ENCODE peak calls at places on chromosomes 5 and 9, in five cellular contexts. C is AG04450, P is choroid plexus epithelial cell, G is sigmoid colon, R is HAP-1. W is an unnamed sample.

GRCh38 chr5:95172659-95173058 is 112.2 kb downstream of the MCTP1 start:
- DNase-seq in G (no peak), P (no peak), R (peak), C (no peak), W (no peak)

GRCh38 chr9:122418016-122418415 is 47.2 kb downstream of the PTGS1 start:
- DNase-seq in R (no peak), G (no peak), C (no peak), P (peak), W (peak)

GRCh38 chr9:93184439-93185221 is 691 bp downstream of the WNK2 start:
- DNase-seq in C (no peak), R (peak), P (no peak), G (no peak), W (no peak)

GRCh38 chr9:109046346-109046745 is 33.0 kb upstream of the CTNNAL1 start:
- DNase-seq in G (no peak), P (no peak), R (no peak), C (no peak), W (no peak)

GRCh38 chr5:179801304-179802206 is 5.1 kb downstream of the MGAT4B start:
- DNase-seq in C (no peak), P (peak), G (peak), R (peak), W (peak)

GRCh38 chr9:135306699-135307098 is 172.9 kb upstream of the PPP1R26 start:
- DNase-seq in C (no peak), R (no peak), G (no peak), P (no peak), W (no peak)

GRCh38 chr5:177105546-177106476 is 19.1 kb downstream of the FGFR4 start:
- DNase-seq in G (no peak), R (no peak), P (no peak), C (no peak), W (no peak)

GRCh38 chr9:17519761-17520160 is 59.1 kb upstream of the SH3GL2 start:
- DNase-seq in C (no peak), G (no peak), P (peak), R (no peak), W (peak)

GRCh38 chr5:169197343-169197742 is 103.6 kb downstream of the SLIT3 start:
- DNase-seq in G (no peak), C (no peak), R (no peak), P (no peak), W (peak)

GRCh38 chr5:3741372-3741770 is 145.7 kb downstream of the IRX1 start:
- DNase-seq in C (no peak), R (no peak), G (no peak), P (no peak), W (no peak)
- H3K4me3 ChIP-seq in C (no peak), R (no peak), G (no peak), P (no peak), W (no peak)

DNA sequence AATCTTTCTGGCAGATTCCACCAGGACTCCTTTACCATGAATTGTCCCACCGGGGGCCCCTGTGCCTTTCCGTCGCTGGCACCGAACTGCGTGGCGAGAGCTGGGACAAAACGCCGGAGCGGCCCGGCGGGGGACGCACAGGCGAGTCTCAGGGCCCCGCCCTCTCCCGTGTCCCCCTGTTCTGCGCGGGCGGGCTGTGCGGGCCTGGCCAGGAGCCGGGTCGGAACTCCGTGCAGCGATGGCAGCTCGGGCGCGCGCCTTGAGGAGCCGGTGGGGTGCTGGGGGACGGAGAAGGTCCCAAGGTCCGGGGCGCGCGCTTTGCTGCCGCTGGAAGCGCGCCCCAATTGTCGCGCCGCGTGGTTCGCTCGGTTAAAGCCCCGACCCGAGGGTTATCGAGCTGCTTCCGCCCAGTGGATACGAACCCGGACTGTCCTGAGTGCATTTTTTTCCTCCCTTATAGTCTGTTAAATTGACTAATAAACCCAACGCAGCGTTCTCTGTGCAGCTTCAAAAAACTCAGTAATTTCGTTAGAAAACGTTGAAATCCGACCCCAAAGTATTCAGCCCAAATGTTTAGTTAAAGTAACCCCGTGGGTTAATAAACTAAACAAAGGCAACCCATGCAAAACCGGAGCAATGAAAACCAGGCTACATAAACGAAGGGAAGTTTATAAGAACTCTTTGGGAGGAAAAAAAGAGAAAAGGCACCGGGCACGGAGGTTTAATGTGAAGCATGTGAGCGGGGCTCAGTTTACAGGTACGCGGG is 125.4 kb downstream of the TMEM174 start:
- DNase-seq in G (no peak), R (no peak), P (peak), C (peak), W (no peak)
- H3K4me3 ChIP-seq in G (no peak), R (no peak), P (peak), C (peak), W (no peak)

GRCh38 chr5:173452098-173452497 is 123.9 kb upstream of the STC2 start:
- DNase-seq in G (no peak), C (no peak), P (peak), R (no peak), W (no peak)

GRCh38 chr5:173452506-173452905 is 124.3 kb upstream of the STC2 start:
- DNase-seq in C (no peak), G (no peak), R (no peak), P (no peak), W (no peak)

GRCh38 chr5:173454381-173454763 is 126.2 kb upstream of the STC2 start:
- DNase-seq in C (peak), G (no peak), P (peak), R (no peak), W (peak)

GRCh38 chr5:173451651-173452050 is 123.4 kb upstream of the STC2 start:
- DNase-seq in G (no peak), R (no peak), P (no peak), C (no peak), W (no peak)

DNA sequence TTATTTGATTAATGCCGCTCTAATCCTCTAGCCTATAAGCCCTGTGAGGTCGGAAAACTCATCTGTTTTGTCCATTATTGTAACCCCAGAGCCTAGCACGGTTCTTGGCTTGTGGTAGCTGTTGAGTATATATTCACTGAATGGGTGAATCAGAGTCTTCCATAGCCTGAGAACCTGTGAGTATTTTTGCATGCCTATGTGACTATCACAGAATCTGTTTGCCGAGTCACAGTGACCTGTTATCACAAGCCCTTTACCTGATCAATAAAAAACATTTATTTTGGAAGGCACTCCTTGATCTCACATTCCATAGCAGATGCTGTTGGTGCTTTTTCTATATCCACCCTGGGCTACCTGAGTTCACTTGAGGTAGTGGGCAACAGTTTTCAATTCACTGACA is 125.0 kb upstream of the STC2 start:
- DNase-seq in P (no peak), R (no peak), C (no peak), G (no peak), W (no peak)
- H3K4me3 ChIP-seq in P (no peak), R (no peak), C (no peak), G (no peak), W (no peak)

GRCh38 chr9:126902160-126902559 is 12.4 kb upstream of the RALGPS1 start:
- DNase-seq in C (no peak), R (no peak), G (no peak), P (no peak), W (no peak)
- H3K4me3 ChIP-seq in C (no peak), R (no peak), G (no peak), P (no peak), W (no peak)

GRCh38 chr9:133556354-133556753 is 21.9 kb downstream of the ADAMTSL2 start:
- DNase-seq in P (no peak), C (no peak), G (no peak), R (no peak), W (no peak)

GRCh38 chr9:133558191-133559126 is 24.0 kb downstream of the ADAMTSL2 start:
- DNase-seq in C (peak), P (peak), G (no peak), R (peak), W (peak)

GRCh38 chr9:133554729-133555128 is 20.2 kb downstream of the ADAMTSL2 start:
- DNase-seq in P (no peak), G (no peak), C (no peak), R (no peak), W (no peak)

GRCh38 chr9:133560311-133560710 is 25.8 kb downstream of the ADAMTSL2 start:
- DNase-seq in C (no peak), R (no peak), G (no peak), P (no peak), W (peak)

DNA sequence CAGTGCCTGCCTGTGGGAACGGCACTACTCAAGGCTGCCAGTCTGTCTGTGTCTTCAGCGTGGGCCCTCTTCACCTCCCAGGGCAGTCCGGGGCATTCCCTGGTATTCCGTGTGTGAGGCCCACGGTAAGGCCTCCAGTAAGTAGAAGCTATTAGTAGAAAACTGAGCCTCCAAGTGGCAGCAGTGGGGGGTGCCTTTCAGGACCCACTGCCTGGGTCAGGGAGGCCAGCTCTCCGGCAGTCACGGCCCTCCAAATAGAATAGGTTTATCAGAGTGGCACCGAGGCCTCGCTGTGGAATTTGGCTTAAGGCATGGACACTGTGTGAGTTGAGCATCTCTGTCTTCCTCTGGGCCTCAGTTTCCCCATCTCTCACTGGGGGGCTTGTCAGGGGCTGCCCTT is 23.1 kb downstream of the ADAMTSL2 start:
- DNase-seq in P (no peak), G (no peak), C (no peak), R (no peak), W (no peak)
- H3K4me3 ChIP-seq in P (no peak), G (no peak), C (no peak), R (no peak), W (no peak)

GRCh38 chr5:111070272-111071134 is 1.0 kb upstream of the TSLP start:
- DNase-seq in R (no peak), C (no peak), P (peak), G (peak), W (peak)
- H3K4me3 ChIP-seq in R (no peak), C (no peak), P (peak), G (peak), W (no peak)

GRCh38 chr9:129143461-129143927 is 32.3 kb downstream of the PTPA start:
- DNase-seq in C (no peak), R (no peak), P (peak), G (peak), W (peak)
- H3K4me3 ChIP-seq in C (peak), R (no peak), P (peak), G (peak), W (peak)

DNA sequence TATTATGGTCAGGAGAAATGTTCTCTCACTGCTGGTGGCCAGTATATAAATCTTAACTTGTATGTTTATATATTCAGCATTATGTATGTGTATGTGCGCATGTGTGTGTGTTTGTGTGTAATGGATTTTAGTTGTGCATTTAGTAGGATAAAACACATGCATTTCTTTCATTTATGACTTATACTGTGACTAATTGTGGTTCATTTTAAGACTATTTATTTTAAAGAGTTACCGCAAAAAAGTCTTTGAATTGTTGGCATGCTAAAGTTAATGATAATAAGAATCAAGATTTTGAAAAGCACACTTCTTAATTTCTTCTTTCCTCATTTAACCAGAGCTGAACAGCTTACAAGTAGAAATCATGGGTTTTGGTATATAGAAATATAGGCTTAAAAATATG is 60.9 kb downstream of the RAI14 start:
- DNase-seq in C (no peak), R (no peak), P (peak), G (no peak), W (no peak)
- H3K4me3 ChIP-seq in C (no peak), R (no peak), P (no peak), G (no peak), W (no peak)

GRCh38 chr5:136028782-136029742 is at the start of gene TGFBI:
- DNase-seq in R (no peak), C (peak), P (peak), G (peak), W (peak)
- H3K4me3 ChIP-seq in R (no peak), C (peak), P (peak), G (peak), W (peak)

W was measured in fibroblast of the aortic adventitia.